ENCODE peak calls at places on chromosome 11, in four cellular contexts. One of them, this sample, is unnamed.

GRCh38 chr11:34997872-34998548 is 81.6 kb downstream of the PDHX start:
- DNase-seq in prostate gland: no peak
- DNase-seq in germinal center: no peak
- DNase-seq in 8988T: no peak
- DNase-seq in this sample: peak

GRCh38 chr11:9573775-9574555 is 495 bp downstream of the WEE1 start:
- DNase-seq in prostate gland: no peak
- DNase-seq in germinal center: peak
- DNase-seq in 8988T: no peak
- DNase-seq in this sample: no peak

GRCh38 chr11:112265659-112266409 is 5.2 kb upstream of the PLET1 start:
- DNase-seq in prostate gland: no peak
- DNase-seq in germinal center: no peak
- DNase-seq in 8988T: no peak
- DNase-seq in this sample: peak

GRCh38 chr11:134277176-134278001 is 1.2 kb downstream of the GLB1L3 start:
- DNase-seq in prostate gland: no peak
- DNase-seq in germinal center: no peak
- DNase-seq in 8988T: no peak
- DNase-seq in this sample: no peak

GRCh38 chr11:111530091-111530490 is 10.4 kb upstream of the LAYN start:
- DNase-seq in prostate gland: no peak
- DNase-seq in germinal center: no peak
- DNase-seq in 8988T: no peak
- DNase-seq in this sample: peak

GRCh38 chr11:64090811-64091516 is 55.2 kb downstream of the FLRT1 start:
- DNase-seq in prostate gland: no peak
- DNase-seq in germinal center: no peak
- DNase-seq in 8988T: no peak
- DNase-seq in this sample: no peak

GRCh38 chr11:116851631-116852030 is 14.2 kb upstream of the APOA1 start:
- DNase-seq in prostate gland: no peak
- DNase-seq in germinal center: no peak
- DNase-seq in 8988T: no peak
- DNase-seq in this sample: no peak

GRCh38 chr11:93686226-93686625 is 24.7 kb downstream of the CEP295 start:
- DNase-seq in prostate gland: no peak
- DNase-seq in germinal center: no peak
- DNase-seq in 8988T: no peak
- DNase-seq in this sample: no peak

GRCh38 chr11:62552931-62553838 is 6.6 kb upstream of the AHNAK start:
- DNase-seq in prostate gland: peak
- DNase-seq in germinal center: no peak
- DNase-seq in 8988T: peak
- DNase-seq in this sample: peak

GRCh38 chr11:122491486-122491885 is 164.0 kb upstream of the UBASH3B start:
- DNase-seq in prostate gland: peak
- DNase-seq in germinal center: no peak
- DNase-seq in 8988T: no peak
- DNase-seq in this sample: no peak

GRCh38 chr11:1296287-1296686 is 13.1 kb downstream of the TOLLIP start:
- DNase-seq in prostate gland: no peak
- DNase-seq in germinal center: no peak
- DNase-seq in 8988T: no peak
- DNase-seq in this sample: no peak

GRCh38 chr11:9956483-9956882 is 292.6 kb downstream of the SWAP70 start:
- DNase-seq in prostate gland: no peak
- DNase-seq in germinal center: no peak
- DNase-seq in 8988T: no peak
- DNase-seq in this sample: no peak

GRCh38 chr11:61598886-61599868 is 18.3 kb upstream of the SYT7 start:
- DNase-seq in prostate gland: no peak
- DNase-seq in germinal center: no peak
- DNase-seq in 8988T: no peak
- DNase-seq in this sample: peak

This sample was measured in astrocyte of the hippocampus.